ENCODE peak calls at places on chromosomes 12 and 14, in four cellular contexts. P is CD8-positive, alpha-beta memory T cell; U is SJSA1; I is A549. E is an unnamed sample.

GRCh38 chr12:52121848-52122838 is 42.6 kb downstream of the SMIM41 start:
- DNase-seq in P (peak; percentile 42), U (no peak), I (peak; percentile 67), E (peak; percentile 38)

GRCh38 chr12:5013206-5013830 is 30.4 kb upstream of the KCNA5 start:
- DNase-seq in P (no peak), U (no peak), I (no peak), E (no peak)

GRCh38 chr14:24483604-24484252 is 24.3 kb downstream of the CMA1 start:
- DNase-seq in P (no peak), U (no peak), I (no peak), E (no peak)

GRCh38 chr12:8849785-8850184 is 27.4 kb downstream of the A2ML1 start:
- DNase-seq in P (no peak), U (no peak), I (no peak), E (no peak)

GRCh38 chr12:1220127-1221092 is 229.4 kb downstream of the ERC1 start:
- DNase-seq in P (no peak), U (no peak), I (peak; percentile 6), E (no peak)

GRCh38 chr12:96719671-96720362 is 187.2 kb upstream of the NEDD1 start:
- DNase-seq in P (no peak), U (no peak), I (no peak), E (no peak)

GRCh38 chr14:74973003-74973614 is 17.7 kb upstream of the PGF start:
- DNase-seq in P (no peak), U (no peak), I (no peak), E (no peak)

GRCh38 chr12:8709124-8709830 is 11.5 kb downstream of the RIMKLB start:
- DNase-seq in P (no peak), U (no peak), I (no peak), E (no peak)

GRCh38 chr12:124971603-124972002 is 17.3 kb downstream of the DHX37 start:
- DNase-seq in P (no peak), U (no peak), I (no peak), E (no peak)

GRCh38 chr14:87497301-87497700 is 495.7 kb downstream of the GALC start:
- DNase-seq in P (no peak), U (no peak), I (no peak), E (no peak)

GRCh38 chr14:33589334-33589733 is 361.5 kb downstream of the EGLN3 start:
- DNase-seq in P (no peak), U (no peak), I (no peak), E (no peak)

GRCh38 chr12:110743571-110744093 is 941 bp upstream of the PPP1CC start:
- DNase-seq in P (no peak), U (no peak), I (peak; percentile 48), E (no peak)

GRCh38 chr14:31024042-31024480 is 1.4 kb upstream of the AP4S1 start:
- DNase-seq in P (no peak), U (no peak), I (no peak), E (no peak)

GRCh38 chr12:107145397-107145796 is 52.0 kb upstream of the CRY1 start:
- DNase-seq in P (no peak), U (no peak), I (peak; percentile 24), E (no peak)

DNA sequence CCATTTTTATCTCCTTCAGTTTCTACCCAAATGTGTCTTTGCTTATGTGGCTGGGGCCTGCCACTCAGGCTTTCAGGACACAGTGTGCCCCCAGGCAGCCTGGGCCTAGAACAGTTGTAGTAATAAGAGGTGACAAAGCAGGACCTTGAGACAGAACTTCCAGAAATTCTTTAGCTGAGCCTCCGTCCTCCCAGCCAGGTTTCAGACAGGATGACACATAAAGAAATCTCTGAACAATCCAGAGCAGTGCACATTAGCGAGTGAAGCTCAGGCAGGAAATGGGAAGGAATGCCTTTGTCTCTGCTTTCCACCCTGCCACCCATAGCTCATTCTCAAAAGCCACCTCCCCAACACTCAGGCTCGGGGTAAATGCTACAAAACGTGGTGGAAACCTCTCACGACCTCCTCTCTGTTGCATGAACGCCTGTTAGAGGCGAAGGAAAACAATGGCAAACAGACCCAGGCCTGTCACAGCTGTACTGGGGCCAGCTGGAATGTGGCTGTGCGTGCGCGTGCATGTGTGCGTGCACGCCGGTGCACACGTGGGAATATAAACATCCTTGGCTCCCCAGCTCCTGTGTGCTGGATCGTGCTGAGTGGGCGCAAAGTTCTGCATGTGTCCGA is 286.7 kb downstream of the ZFP36L1 start:
- DNase-seq in P (no peak), U (peak; percentile 68), I (no peak), E (no peak)
- H3K27ac ChIP-seq in P (no peak overlapping the region), U (peak overlapping the region; percentile 82), I (peak overlapping the region; percentile 70), E (peak overlapping the region; percentile 64)

GRCh38 chr14:103398427-103399195 is 13.4 kb downstream of the MARK3 start:
- DNase-seq in P (no peak), U (no peak), I (peak; percentile 30), E (no peak)

GRCh38 chr14:103400537-103400936 is 15.3 kb downstream of the MARK3 start:
- DNase-seq in P (no peak), U (no peak), I (no peak), E (no peak)

GRCh38 chr14:103404032-103404918 is 19.1 kb downstream of the MARK3 start:
- DNase-seq in P (no peak), U (no peak), I (no peak), E (no peak)

GRCh38 chr14:103402700-103403099 is 17.5 kb downstream of the MARK3 start:
- DNase-seq in P (no peak), U (no peak), I (no peak), E (no peak)

GRCh38 chr14:103401223-103402214 is 16.3 kb downstream of the MARK3 start:
- DNase-seq in P (no peak), U (no peak), I (no peak), E (no peak)
- H3K4me1 ChIP-seq in P (peaks cover 58% of the 10 kb centered on the region), U (peaks cover 36% of the 10 kb centered on the region), I (peaks cover 53% of the 10 kb centered on the region), E (peaks cover 13% of the 10 kb centered on the region)

GRCh38 chr14:68684466-68685418 is 108.1 kb downstream of the ZFP36L1 start:
- DNase-seq in P (no peak), U (no peak), I (no peak), E (no peak)

GRCh38 chr14:68686212-68686478 is 106.7 kb downstream of the ZFP36L1 start:
- DNase-seq in P (no peak), U (no peak), I (no peak), E (no peak)

GRCh38 chr14:68686724-68687123 is 106.1 kb downstream of the ZFP36L1 start:
- DNase-seq in P (no peak), U (no peak), I (no peak), E (no peak)

GRCh38 chr14:68687746-68688145 is 105.1 kb downstream of the ZFP36L1 start:
- DNase-seq in P (no peak), U (peak; percentile 79), I (peak; percentile 80), E (no peak)

DNA sequence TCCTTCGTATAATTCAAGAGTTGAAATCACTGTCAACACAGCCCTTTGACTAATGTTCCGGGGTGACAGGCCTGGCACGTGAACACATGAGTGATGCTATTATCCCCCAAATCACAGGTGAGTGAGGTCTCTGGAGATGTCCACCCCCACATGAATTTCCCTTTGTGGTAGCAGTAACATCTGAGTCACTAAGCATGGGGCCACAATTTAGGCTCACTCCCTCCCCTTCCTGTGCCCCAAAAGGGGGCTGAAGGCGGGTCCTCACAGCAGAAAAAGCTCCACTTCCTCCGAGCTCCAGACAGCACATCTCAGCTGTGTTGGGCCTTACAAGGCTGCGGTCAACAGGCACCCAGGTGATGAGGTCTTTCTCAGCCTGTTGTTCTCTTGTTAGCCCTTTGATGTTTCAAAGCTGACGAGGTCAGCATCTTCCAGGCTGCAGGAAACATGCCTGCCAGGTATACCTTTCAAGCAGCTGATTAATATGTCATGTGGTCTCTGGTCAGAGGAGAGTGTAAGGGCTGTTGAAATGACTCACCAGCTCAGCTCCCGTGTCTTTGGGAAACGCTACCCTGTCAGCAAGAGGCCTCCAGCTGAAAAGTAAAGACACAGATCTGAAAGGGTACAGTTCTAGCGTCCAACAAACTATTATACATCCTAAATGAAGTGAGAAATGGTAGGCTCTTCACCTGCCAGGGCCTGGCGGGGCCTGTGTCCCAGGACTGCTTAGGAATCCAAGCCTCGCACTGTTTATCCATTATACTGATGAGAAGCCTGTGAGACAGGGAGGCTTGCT is 107.3 kb downstream of the ZFP36L1 start:
- DNase-seq in P (peak; percentile 66), U (no peak), I (no peak), E (peak; percentile 84)
- H3K27ac ChIP-seq in P (peak overlapping the region; percentile 49), U (peak overlapping the region; percentile 79), I (peak overlapping the region; percentile 94), E (peak overlapping the region; percentile 79)

GRCh38 chr12:116138781-116139180 is 138.7 kb downstream of the MED13L start:
- DNase-seq in P (no peak), U (no peak), I (no peak), E (no peak)

GRCh38 chr12:116141833-116142162 is 135.7 kb downstream of the MED13L start:
- DNase-seq in P (no peak), U (no peak), I (no peak), E (no peak)

GRCh38 chr12:116140559-116140958 is 136.9 kb downstream of the MED13L start:
- DNase-seq in P (no peak), U (no peak), I (no peak), E (no peak)

GRCh38 chr12:116142936-116143882 is 134.3 kb downstream of the MED13L start:
- DNase-seq in P (no peak), U (no peak), I (peak; percentile 33), E (no peak)

GRCh38 chr12:116141110-116141832 is 136.2 kb downstream of the MED13L start:
- DNase-seq in P (no peak), U (no peak), I (no peak), E (no peak)
- H3K4me1 ChIP-seq in P (peaks cover 30% of the 10 kb centered on the region), U (peaks cover 88% of the 10 kb centered on the region), I (peaks cover 75% of the 10 kb centered on the region), E (peaks cover 7% of the 10 kb centered on the region)

DNA sequence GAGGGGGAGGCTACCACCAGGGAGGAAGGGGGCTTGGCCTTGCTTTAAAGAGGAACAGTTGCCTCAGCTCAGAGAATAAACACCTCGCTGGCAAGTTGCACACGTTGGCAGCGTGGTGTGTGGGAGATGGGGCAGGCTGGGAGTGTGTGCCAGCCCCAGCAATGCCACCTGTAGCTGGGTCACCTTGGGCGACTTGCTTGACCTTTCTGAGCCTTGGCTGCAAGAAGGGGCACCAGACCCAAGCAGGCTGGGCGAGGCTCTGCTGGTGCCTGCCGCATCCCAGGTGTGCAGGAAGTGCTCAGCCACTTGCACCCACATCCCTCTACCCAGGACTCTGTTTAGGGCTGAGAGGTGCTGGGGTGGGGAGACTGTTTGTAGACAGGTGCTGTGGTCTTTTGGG is 602 bp downstream of the FAM181A start:
- DNase-seq in P (no peak), U (no peak), I (no peak), E (no peak)
- H3K27ac ChIP-seq in P (no peak overlapping the region), U (no peak overlapping the region), I (no peak overlapping the region), E (no peak overlapping the region)